ENCODE peak calls at places on chromosomes 12 and 14, in seven cellular contexts. N, Z, I, Q, O, P and E are unnamed samples.
A peak's percentile ranks its signal among the peaks of the same experiment; 100 is the strongest.

GRCh38 chr12:127984386-127985055 is 282.4 kb upstream of the TMEM132C start:
- DNase-seq in Q (peak; percentile 59), I (no peak), Z (no peak), N (no peak), P (no peak), O (no peak), E (no peak)

GRCh38 chr12:83826112-83826511 is 1086.5 kb downstream of the SLC6A15 start:
- DNase-seq in I (no peak), Z (peak; percentile 37), N (no peak), O (peak; percentile 7), Q (peak; percentile 30), P (no peak), E (no peak)

GRCh38 chr12:56518570-56518969 is 3.0 kb upstream of the RBMS2 start:
- DNase-seq in P (no peak), O (no peak), Q (peak; percentile 70), N (no peak), Z (no peak), I (no peak), E (no peak)

GRCh38 chr12:116306536-116306935 is 29.0 kb upstream of the MED13L start:
- DNase-seq in Q (no peak), O (no peak), Z (no peak), N (no peak), I (no peak), P (no peak), E (no peak)

GRCh38 chr14:93301821-93302447 is 30.9 kb downstream of the BTBD7 start:
- DNase-seq in I (no peak), Z (no peak), O (no peak), Q (peak; percentile 31), P (no peak), N (no peak), E (no peak)

GRCh38 chr14:76595266-76595665 is 166.0 kb upstream of the VASH1 start:
- DNase-seq in Q (no peak), P (no peak), N (no peak), Z (no peak), O (no peak), I (no peak), E (no peak)

GRCh38 chr12:40192704-40193255 is 32.0 kb upstream of the LRRK2 start:
- DNase-seq in O (no peak), N (peak; percentile 74), I (no peak), Q (no peak), Z (no peak), P (no peak), E (no peak)

GRCh38 chr12:53791735-53792326 is 40.1 kb upstream of the CISTR start:
- DNase-seq in P (peak; percentile 31), Z (peak; percentile 6), Q (peak; percentile 33), I (no peak), N (no peak), O (no peak), E (no peak)

GRCh38 chr12:121708313-121709063 is 4.1 kb upstream of the TMEM120B start:
- DNase-seq in P (no peak), I (no peak), N (no peak), Q (no peak), Z (no peak), O (no peak), E (no peak)